ENCODE peak calls at places on chromosome 15, in six cellular contexts. H is GM23248; T is kidney glomerular epithelial cell; K is amniotic stem cell; M is activated T-cell treated with anti-CD3 and anti-CD28 coated beads, Interleukin-2, amount 50 U/mL, for 4 hours; N is right lobe of liver. V is an unnamed sample.

GRCh38 chr15:71060983-71061382 is 54.3 kb upstream of the THSD4 start:
- DNase-seq in H (peak), T (peak), K (no peak), M (no peak), N (no peak), V (no peak)

GRCh38 chr15:72790302-72790955 is 6.9 kb upstream of the ADPGK start:
- DNase-seq in H (peak), T (no peak), K (no peak), M (no peak), N (no peak), V (no peak)

GRCh38 chr15:101024111-101024695 is 105.0 kb downstream of the LRRK1 start:
- DNase-seq in H (peak), T (no peak), K (no peak), M (no peak), N (peak), V (no peak)

GRCh38 chr15:82263350-82263749 is 732 bp downstream of the SAXO2 start:
- DNase-seq in H (peak), T (peak), K (no peak), M (no peak), N (no peak), V (no peak)

GRCh38 chr15:48984811-48985352 is 21.2 kb upstream of the SHC4 start:
- DNase-seq in H (peak), T (no peak), K (no peak), M (no peak), N (no peak), V (no peak)

GRCh38 chr15:92886815-92887214 is 13.3 kb upstream of the CHD2 start:
- DNase-seq in H (no peak), T (no peak), K (no peak), M (no peak), N (no peak), V (no peak)

GRCh38 chr15:66729339-66729951 is 27.4 kb downstream of the SMAD6 start:
- DNase-seq in H (peak), T (no peak), K (no peak), M (no peak), N (no peak), V (no peak)

GRCh38 chr15:55108858-55109518 is 87.8 kb downstream of the RSL24D1 start:
- DNase-seq in H (peak), T (peak), K (no peak), M (peak), N (peak), V (peak)

GRCh38 chr15:87348746-87349145 is 907.8 kb downstream of the NTRK3 start:
- DNase-seq in H (peak), T (no peak), K (no peak), M (no peak), N (no peak), V (no peak)

GRCh38 chr15:59828262-59828661 is 139.1 kb upstream of the BNIP2 start:
- DNase-seq in H (no peak), T (no peak), K (no peak), M (no peak), N (no peak), V (no peak)

GRCh38 chr15:55868707-55869106 is 124.7 kb downstream of the NEDD4 start:
- DNase-seq in H (no peak), T (peak), K (no peak), M (no peak), N (no peak), V (no peak)

GRCh38 chr15:90132437-90132836 is 30.2 kb upstream of the IDH2 start:
- DNase-seq in H (no peak), T (no peak), K (no peak), M (no peak), N (no peak), V (no peak)

GRCh38 chr15:65595960-65596359 is 15.0 kb downstream of the INTS14 start:
- DNase-seq in H (no peak), T (no peak), K (no peak), M (no peak), N (no peak), V (no peak)

GRCh38 chr15:49847937-49848823 is 227.3 kb downstream of the DTWD1 start:
- DNase-seq in H (peak), T (no peak), K (peak), M (no peak), N (no peak), V (no peak)

GRCh38 chr15:50234764-50235163 is 30.8 kb downstream of the HDC start:
- DNase-seq in H (no peak), T (no peak), K (no peak), M (no peak), N (no peak), V (no peak)

GRCh38 chr15:68808091-68808490 is 12.6 kb downstream of the ANP32A start:
- DNase-seq in H (peak), T (no peak), K (no peak), M (no peak), N (peak), V (no peak)

GRCh38 chr15:48336940-48337339 is 5.7 kb downstream of the DUT start:
- DNase-seq in H (peak), T (no peak), K (no peak), M (no peak), N (no peak), V (peak)

GRCh38 chr15:40759961-40760360 is 3.9 kb upstream of the GCHFR start:
- DNase-seq in H (no peak), T (no peak), K (no peak), M (no peak), N (no peak), V (no peak)

GRCh38 chr15:29921130-29921601 is 98.9 kb upstream of the TJP1 start:
- DNase-seq in H (no peak), T (peak), K (no peak), M (no peak), N (no peak), V (no peak)

V was measured in activated CD4-positive, alpha-beta T cell treated with anti-CD3 and anti-CD28 coated beads for 48 hours.